ENCODE peak calls at places on chromosomes 3 and 15, in ten cellular contexts. One of them, this sample, is unnamed. For H3K9me3, the result is how much of the 10 kb centered on the place peaks cover.

GRCh38 chr3:198092276-198092675 is 132.3 kb downstream of the LMLN start:
- DNase-seq in spleen: no peak
- DNase-seq in endothelial cell of umbilical vein: no peak
- DNase-seq in CD4-positive, alpha-beta memory T cell: no peak
- DNase-seq in vagina: no peak
- DNase-seq in H9: no peak
- DNase-seq in right lobe of liver: no peak
- DNase-seq in GM23248: no peak
- DNase-seq in astrocyte: no peak
- DNase-seq in left ventricle myocardium inferior: no peak
- DNase-seq in this sample: no peak

GRCh38 chr15:82197734-82198594 is 64.6 kb downstream of the EFL1 start:
- DNase-seq in CD4-positive, alpha-beta memory T cell: peak
- DNase-seq in left ventricle myocardium inferior: peak
- DNase-seq in endothelial cell of umbilical vein: peak
- DNase-seq in vagina: no peak
- DNase-seq in spleen: no peak
- DNase-seq in astrocyte: peak
- DNase-seq in H9: peak
- DNase-seq in GM23248: peak
- DNase-seq in right lobe of liver: peak
- DNase-seq in this sample: peak

GRCh38 chr15:30791776-30792175 is 111.9 kb upstream of the FAN1 start:
- DNase-seq in left ventricle myocardium inferior: no peak
- DNase-seq in CD4-positive, alpha-beta memory T cell: no peak
- DNase-seq in right lobe of liver: no peak
- DNase-seq in astrocyte: no peak
- DNase-seq in endothelial cell of umbilical vein: no peak
- DNase-seq in H9: no peak
- DNase-seq in GM23248: no peak
- DNase-seq in spleen: no peak
- DNase-seq in vagina: no peak
- DNase-seq in this sample: no peak

GRCh38 chr15:65516997-65517865 is at the start of gene DPP8:
- DNase-seq in left ventricle myocardium inferior: peak
- DNase-seq in H9: peak
- DNase-seq in GM23248: peak
- DNase-seq in spleen: peak
- DNase-seq in astrocyte: peak
- DNase-seq in vagina: no peak
- DNase-seq in endothelial cell of umbilical vein: peak
- DNase-seq in CD4-positive, alpha-beta memory T cell: peak
- DNase-seq in right lobe of liver: peak
- DNase-seq in this sample: peak

GRCh38 chr3:107367353-107367752 is 9.9 kb upstream of the CCDC54 start:
- DNase-seq in left ventricle myocardium inferior: no peak
- DNase-seq in vagina: no peak
- DNase-seq in H9: no peak
- DNase-seq in endothelial cell of umbilical vein: no peak
- DNase-seq in right lobe of liver: no peak
- DNase-seq in astrocyte: peak
- DNase-seq in CD4-positive, alpha-beta memory T cell: peak
- DNase-seq in spleen: no peak
- DNase-seq in GM23248: peak
- DNase-seq in this sample: peak

GRCh38 chr3:22353126-22353525 is 602.1 kb upstream of the ZNF385D start:
- DNase-seq in vagina: no peak
- DNase-seq in left ventricle myocardium inferior: no peak
- DNase-seq in astrocyte: no peak
- DNase-seq in CD4-positive, alpha-beta memory T cell: no peak
- DNase-seq in right lobe of liver: no peak
- DNase-seq in spleen: no peak
- DNase-seq in endothelial cell of umbilical vein: no peak
- DNase-seq in GM23248: no peak
- DNase-seq in H9: no peak
- DNase-seq in this sample: no peak

GRCh38 chr3:30350011-30350410 is 256.4 kb upstream of the TGFBR2 start:
- DNase-seq in H9: no peak
- DNase-seq in vagina: no peak
- DNase-seq in CD4-positive, alpha-beta memory T cell: no peak
- DNase-seq in GM23248: no peak
- DNase-seq in spleen: no peak
- DNase-seq in right lobe of liver: no peak
- DNase-seq in left ventricle myocardium inferior: no peak
- DNase-seq in astrocyte: no peak
- DNase-seq in endothelial cell of umbilical vein: peak
- DNase-seq in this sample: no peak

GRCh38 chr3:81279481-81280273 is 481.8 kb downstream of the GBE1 start:
- DNase-seq in left ventricle myocardium inferior: no peak
- DNase-seq in endothelial cell of umbilical vein: peak
- DNase-seq in spleen: no peak
- DNase-seq in vagina: no peak
- DNase-seq in right lobe of liver: no peak
- DNase-seq in GM23248: peak
- DNase-seq in astrocyte: peak
- DNase-seq in H9: no peak
- DNase-seq in CD4-positive, alpha-beta memory T cell: no peak
- DNase-seq in this sample: no peak

GRCh38 chr3:39668420-39668819 is 141.0 kb upstream of the MYRIP start:
- DNase-seq in left ventricle myocardium inferior: no peak
- DNase-seq in endothelial cell of umbilical vein: peak
- DNase-seq in H9: no peak
- DNase-seq in astrocyte: peak
- DNase-seq in spleen: no peak
- DNase-seq in GM23248: peak
- DNase-seq in right lobe of liver: no peak
- DNase-seq in CD4-positive, alpha-beta memory T cell: peak
- DNase-seq in vagina: no peak
- DNase-seq in this sample: peak

GRCh38 chr3:179957264-179957845 is 79.4 kb downstream of the PEX5L start:
- DNase-seq in spleen: no peak
- DNase-seq in endothelial cell of umbilical vein: no peak
- DNase-seq in astrocyte: no peak
- DNase-seq in vagina: no peak
- DNase-seq in left ventricle myocardium inferior: no peak
- DNase-seq in GM23248: no peak
- DNase-seq in H9: no peak
- DNase-seq in right lobe of liver: no peak
- DNase-seq in CD4-positive, alpha-beta memory T cell: no peak
- DNase-seq in this sample: no peak

GRCh38 chr3:12656193-12656592 is 7.7 kb downstream of the RAF1 start:
- DNase-seq in astrocyte: no peak
- DNase-seq in endothelial cell of umbilical vein: no peak
- DNase-seq in vagina: no peak
- DNase-seq in H9: no peak
- DNase-seq in left ventricle myocardium inferior: no peak
- DNase-seq in GM23248: no peak
- DNase-seq in right lobe of liver: no peak
- DNase-seq in CD4-positive, alpha-beta memory T cell: no peak
- DNase-seq in spleen: no peak
- DNase-seq in this sample: no peak

GRCh38 chr15:24039683-24040082 is 352.6 kb upstream of the NDN start:
- DNase-seq in H9: no peak
- DNase-seq in endothelial cell of umbilical vein: no peak
- DNase-seq in GM23248: no peak
- DNase-seq in vagina: no peak
- DNase-seq in CD4-positive, alpha-beta memory T cell: no peak
- DNase-seq in astrocyte: no peak
- DNase-seq in right lobe of liver: no peak
- DNase-seq in spleen: no peak
- DNase-seq in left ventricle myocardium inferior: no peak
- DNase-seq in this sample: no peak

DNA sequence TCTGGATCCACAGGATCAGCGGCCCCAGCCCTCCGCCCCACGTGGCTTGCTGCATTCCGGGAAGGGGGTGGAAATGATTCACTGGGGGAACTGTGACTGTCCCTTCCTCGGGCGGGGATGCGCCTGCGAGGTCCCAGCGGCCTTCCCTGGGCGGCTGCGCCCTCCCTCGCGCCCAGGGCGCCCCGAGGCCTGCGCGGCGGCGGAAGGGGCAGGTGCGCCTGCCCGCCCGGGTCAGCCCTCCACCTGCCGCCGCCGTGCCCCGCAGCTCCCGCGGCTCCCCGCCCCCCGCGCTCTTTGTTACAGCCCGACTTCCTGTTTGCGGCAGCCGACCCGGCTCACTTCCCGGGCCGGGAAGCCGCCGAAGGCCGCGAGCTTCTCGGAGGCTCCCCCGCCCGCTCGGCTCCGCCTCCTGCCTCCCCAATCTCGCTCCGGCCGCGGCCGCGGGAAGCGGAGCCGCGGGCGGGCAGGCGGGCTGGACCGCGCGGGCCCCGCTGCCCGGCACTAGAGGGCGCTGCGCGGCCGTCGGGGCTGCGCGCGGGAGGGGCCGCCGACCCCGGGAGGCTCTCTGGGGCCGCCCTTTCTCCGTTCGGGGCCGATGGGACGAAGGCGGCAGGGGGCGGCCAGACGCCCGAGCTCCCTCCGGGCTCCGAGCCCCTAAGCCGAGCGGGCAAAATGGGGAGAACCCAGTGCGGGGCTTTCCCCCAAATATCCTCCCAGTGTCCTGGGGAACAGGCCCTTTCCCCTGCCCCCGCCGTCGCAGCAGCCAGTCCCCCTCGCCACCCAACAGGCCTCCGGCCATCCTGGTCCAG is 11.5 kb upstream of the CHAC1 start:
- DNase-seq in endothelial cell of umbilical vein: peak
- DNase-seq in vagina: no peak
- DNase-seq in left ventricle myocardium inferior: peak
- DNase-seq in GM23248: peak
- DNase-seq in astrocyte: peak
- DNase-seq in CD4-positive, alpha-beta memory T cell: peak
- DNase-seq in spleen: peak
- DNase-seq in right lobe of liver: peak
- DNase-seq in H9: peak
- DNase-seq in this sample: peak
- H3K9me3 ChIP-seq in endothelial cell of umbilical vein: under half
- H3K9me3 ChIP-seq in vagina: under half
- H3K9me3 ChIP-seq in left ventricle myocardium inferior: under half
- H3K9me3 ChIP-seq in GM23248: under half
- H3K9me3 ChIP-seq in astrocyte: under half
- H3K9me3 ChIP-seq in CD4-positive, alpha-beta memory T cell: under half
- H3K9me3 ChIP-seq in spleen: under half
- H3K9me3 ChIP-seq in right lobe of liver: under half
- H3K9me3 ChIP-seq in H9: under half
- H3K9me3 ChIP-seq in this sample: under half

GRCh38 chr15:25192651-25193050 is 237.9 kb downstream of the SNRPN start:
- DNase-seq in right lobe of liver: peak
- DNase-seq in endothelial cell of umbilical vein: no peak
- DNase-seq in left ventricle myocardium inferior: no peak
- DNase-seq in GM23248: no peak
- DNase-seq in spleen: no peak
- DNase-seq in astrocyte: no peak
- DNase-seq in CD4-positive, alpha-beta memory T cell: no peak
- DNase-seq in vagina: no peak
- DNase-seq in H9: no peak
- DNase-seq in this sample: no peak
- H3K9me3 ChIP-seq in right lobe of liver: under half
- H3K9me3 ChIP-seq in endothelial cell of umbilical vein: under half
- H3K9me3 ChIP-seq in left ventricle myocardium inferior: half or more
- H3K9me3 ChIP-seq in GM23248: under half
- H3K9me3 ChIP-seq in spleen: under half
- H3K9me3 ChIP-seq in astrocyte: under half
- H3K9me3 ChIP-seq in CD4-positive, alpha-beta memory T cell: under half
- H3K9me3 ChIP-seq in vagina: under half
- H3K9me3 ChIP-seq in H9: under half
- H3K9me3 ChIP-seq in this sample: half or more

DNA sequence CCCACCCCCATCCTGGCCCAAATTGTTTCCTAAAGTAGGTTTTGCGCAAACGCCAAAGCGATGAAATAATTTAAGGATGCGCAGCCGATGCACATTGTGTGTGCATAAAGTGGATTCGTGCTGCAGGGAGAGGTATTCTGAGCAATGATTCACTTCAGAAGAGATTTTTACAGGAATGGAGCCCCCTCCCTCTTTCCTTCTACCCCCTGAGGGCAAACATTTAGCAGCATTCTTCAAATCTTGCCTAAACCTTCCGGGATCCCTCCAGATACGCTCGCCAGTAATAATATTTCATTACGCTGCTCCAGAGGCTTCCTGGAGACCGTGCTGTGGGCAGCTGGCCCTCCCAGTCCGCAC is 14.6 kb downstream of the ZIC4 start:
- DNase-seq in vagina: no peak
- DNase-seq in H9: no peak
- DNase-seq in astrocyte: no peak
- DNase-seq in CD4-positive, alpha-beta memory T cell: no peak
- DNase-seq in spleen: no peak
- DNase-seq in endothelial cell of umbilical vein: no peak
- DNase-seq in left ventricle myocardium inferior: no peak
- DNase-seq in GM23248: no peak
- DNase-seq in right lobe of liver: no peak
- DNase-seq in this sample: no peak
- H3K9me3 ChIP-seq in vagina: under half
- H3K9me3 ChIP-seq in H9: under half
- H3K9me3 ChIP-seq in astrocyte: under half
- H3K9me3 ChIP-seq in CD4-positive, alpha-beta memory T cell: under half
- H3K9me3 ChIP-seq in spleen: under half
- H3K9me3 ChIP-seq in endothelial cell of umbilical vein: under half
- H3K9me3 ChIP-seq in left ventricle myocardium inferior: under half
- H3K9me3 ChIP-seq in GM23248: under half
- H3K9me3 ChIP-seq in right lobe of liver: under half
- H3K9me3 ChIP-seq in this sample: under half

GRCh38 chr15:25175033-25175788 is 220.4 kb downstream of the SNRPN start:
- DNase-seq in right lobe of liver: peak
- DNase-seq in GM23248: no peak
- DNase-seq in vagina: no peak
- DNase-seq in left ventricle myocardium inferior: peak
- DNase-seq in H9: no peak
- DNase-seq in astrocyte: no peak
- DNase-seq in endothelial cell of umbilical vein: no peak
- DNase-seq in spleen: peak
- DNase-seq in CD4-positive, alpha-beta memory T cell: no peak
- DNase-seq in this sample: no peak

GRCh38 chr15:25171111-25171811 is 216.5 kb downstream of the SNRPN start:
- DNase-seq in spleen: peak
- DNase-seq in right lobe of liver: peak
- DNase-seq in left ventricle myocardium inferior: peak
- DNase-seq in CD4-positive, alpha-beta memory T cell: no peak
- DNase-seq in astrocyte: no peak
- DNase-seq in endothelial cell of umbilical vein: no peak
- DNase-seq in H9: peak
- DNase-seq in GM23248: no peak
- DNase-seq in vagina: no peak
- DNase-seq in this sample: no peak

GRCh38 chr15:25171856-25172687 is 217.3 kb downstream of the SNRPN start:
- DNase-seq in right lobe of liver: no peak
- DNase-seq in endothelial cell of umbilical vein: no peak
- DNase-seq in left ventricle myocardium inferior: peak
- DNase-seq in spleen: peak
- DNase-seq in H9: peak
- DNase-seq in vagina: no peak
- DNase-seq in CD4-positive, alpha-beta memory T cell: no peak
- DNase-seq in astrocyte: no peak
- DNase-seq in GM23248: no peak
- DNase-seq in this sample: no peak

GRCh38 chr15:25172691-25173090 is 217.9 kb downstream of the SNRPN start:
- DNase-seq in right lobe of liver: no peak
- DNase-seq in CD4-positive, alpha-beta memory T cell: no peak
- DNase-seq in astrocyte: no peak
- DNase-seq in GM23248: no peak
- DNase-seq in spleen: peak
- DNase-seq in H9: no peak
- DNase-seq in vagina: no peak
- DNase-seq in left ventricle myocardium inferior: no peak
- DNase-seq in endothelial cell of umbilical vein: no peak
- DNase-seq in this sample: no peak

GRCh38 chr15:25173241-25174028 is 218.6 kb downstream of the SNRPN start:
- DNase-seq in spleen: peak
- DNase-seq in right lobe of liver: peak
- DNase-seq in astrocyte: no peak
- DNase-seq in left ventricle myocardium inferior: no peak
- DNase-seq in H9: peak
- DNase-seq in CD4-positive, alpha-beta memory T cell: no peak
- DNase-seq in GM23248: no peak
- DNase-seq in vagina: no peak
- DNase-seq in endothelial cell of umbilical vein: no peak
- DNase-seq in this sample: no peak
- H3K9me3 ChIP-seq in spleen: under half
- H3K9me3 ChIP-seq in right lobe of liver: under half
- H3K9me3 ChIP-seq in astrocyte: under half
- H3K9me3 ChIP-seq in left ventricle myocardium inferior: half or more
- H3K9me3 ChIP-seq in H9: half or more
- H3K9me3 ChIP-seq in CD4-positive, alpha-beta memory T cell: under half
- H3K9me3 ChIP-seq in GM23248: under half
- H3K9me3 ChIP-seq in vagina: under half
- H3K9me3 ChIP-seq in endothelial cell of umbilical vein: under half
- H3K9me3 ChIP-seq in this sample: under half

This sample was measured in mammary epithelial cell.